ENCODE peak calls at places on chromosomes 1 and 21, in seven cellular contexts. One of them, this sample, is unnamed.

GRCh38 chr21:35154788-35155187 is 105.7 kb upstream of the RUNX1 start:
- DNase-seq in HepG2: no peak
- DNase-seq in H1: no peak
- DNase-seq in K562: peak
- DNase-seq in GM12878: no peak
- DNase-seq in SK-N-SH: no peak
- DNase-seq in GM12891: no peak
- DNase-seq in this sample: no peak

GRCh38 chr1:210072129-210072528 is 134.1 kb downstream of the SYT14 start:
- DNase-seq in HepG2: no peak
- DNase-seq in GM12891: no peak
- DNase-seq in H1: no peak
- DNase-seq in GM12878: no peak
- DNase-seq in SK-N-SH: peak
- DNase-seq in K562: no peak
- DNase-seq in this sample: no peak

GRCh38 chr1:225911207-225912130 is 12.6 kb downstream of the PYCR2 start:
- DNase-seq in H1: peak
- DNase-seq in HepG2: peak
- DNase-seq in GM12891: peak
- DNase-seq in K562: peak
- DNase-seq in SK-N-SH: peak
- DNase-seq in GM12878: no peak
- DNase-seq in this sample: peak

GRCh38 chr1:28579374-28579773 is 12.7 kb upstream of the RAB42 start:
- DNase-seq in GM12891: no peak
- DNase-seq in K562: no peak
- DNase-seq in H1: no peak
- DNase-seq in HepG2: no peak
- DNase-seq in GM12878: no peak
- DNase-seq in SK-N-SH: no peak
- DNase-seq in this sample: no peak

GRCh38 chr1:94092210-94092613 is 28.7 kb downstream of the ABCA4 start:
- DNase-seq in H1: no peak
- DNase-seq in SK-N-SH: peak
- DNase-seq in GM12878: no peak
- DNase-seq in HepG2: no peak
- DNase-seq in GM12891: no peak
- DNase-seq in K562: no peak
- DNase-seq in this sample: no peak

GRCh38 chr1:210232524-210233215 is at the start of gene SERTAD4:
- DNase-seq in H1: peak
- DNase-seq in SK-N-SH: peak
- DNase-seq in K562: no peak
- DNase-seq in GM12891: no peak
- DNase-seq in HepG2: no peak
- DNase-seq in GM12878: no peak
- DNase-seq in this sample: no peak

GRCh38 chr1:234230414-234230862 is 142.8 kb upstream of the COA6 start:
- DNase-seq in H1: no peak
- DNase-seq in SK-N-SH: no peak
- DNase-seq in GM12878: no peak
- DNase-seq in HepG2: no peak
- DNase-seq in K562: no peak
- DNase-seq in GM12891: no peak
- DNase-seq in this sample: no peak

GRCh38 chr1:160124709-160125478 is 9.3 kb downstream of the ATP1A2 start:
- DNase-seq in HepG2: peak
- DNase-seq in H1: no peak
- DNase-seq in SK-N-SH: no peak
- DNase-seq in GM12891: no peak
- DNase-seq in GM12878: no peak
- DNase-seq in K562: no peak
- DNase-seq in this sample: no peak

GRCh38 chr1:205774277-205775014 is 836 bp downstream of the RAB29 start:
- DNase-seq in GM12878: peak
- DNase-seq in H1: peak
- DNase-seq in SK-N-SH: peak
- DNase-seq in K562: peak
- DNase-seq in HepG2: peak
- DNase-seq in GM12891: no peak
- DNase-seq in this sample: no peak

GRCh38 chr1:31648633-31649032 is 4.0 kb upstream of the PEF1 start:
- DNase-seq in GM12878: no peak
- DNase-seq in GM12891: no peak
- DNase-seq in SK-N-SH: no peak
- DNase-seq in K562: no peak
- DNase-seq in HepG2: no peak
- DNase-seq in H1: no peak
- DNase-seq in this sample: no peak

GRCh38 chr1:199669916-199670315 is 357.6 kb upstream of the NR5A2 start:
- DNase-seq in K562: no peak
- DNase-seq in H1: no peak
- DNase-seq in GM12891: no peak
- DNase-seq in GM12878: no peak
- DNase-seq in SK-N-SH: no peak
- DNase-seq in HepG2: no peak
- DNase-seq in this sample: no peak

GRCh38 chr21:35027558-35028450 is 21.3 kb downstream of the RUNX1 start:
- DNase-seq in H1: no peak
- DNase-seq in SK-N-SH: no peak
- DNase-seq in HepG2: no peak
- DNase-seq in GM12878: no peak
- DNase-seq in K562: no peak
- DNase-seq in GM12891: no peak
- DNase-seq in this sample: no peak

GRCh38 chr21:28537371-28538079 is 455.2 kb downstream of the LTN1 start:
- DNase-seq in HepG2: no peak
- DNase-seq in K562: no peak
- DNase-seq in SK-N-SH: no peak
- DNase-seq in H1: no peak
- DNase-seq in GM12878: no peak
- DNase-seq in GM12891: no peak
- DNase-seq in this sample: no peak

GRCh38 chr1:12593621-12594066 is 24.4 kb downstream of the DHRS3 start:
- DNase-seq in HepG2: no peak
- DNase-seq in GM12891: no peak
- DNase-seq in K562: no peak
- DNase-seq in SK-N-SH: no peak
- DNase-seq in GM12878: no peak
- DNase-seq in H1: no peak
- DNase-seq in this sample: no peak

GRCh38 chr1:27660300-27660837 is 11.6 kb downstream of the IFI6 start:
- DNase-seq in GM12878: no peak
- DNase-seq in H1: no peak
- DNase-seq in GM12891: no peak
- DNase-seq in SK-N-SH: no peak
- DNase-seq in K562: peak
- DNase-seq in HepG2: no peak
- DNase-seq in this sample: no peak

GRCh38 chr1:232422098-232422497 is 207.8 kb downstream of the SIPA1L2 start:
- DNase-seq in K562: no peak
- DNase-seq in GM12878: no peak
- DNase-seq in GM12891: no peak
- DNase-seq in SK-N-SH: no peak
- DNase-seq in H1: no peak
- DNase-seq in HepG2: no peak
- DNase-seq in this sample: no peak

GRCh38 chr21:36171741-36172331 is 15.2 kb downstream of the DOP1B start:
- DNase-seq in GM12891: no peak
- DNase-seq in GM12878: no peak
- DNase-seq in H1: no peak
- DNase-seq in HepG2: no peak
- DNase-seq in K562: no peak
- DNase-seq in SK-N-SH: no peak
- DNase-seq in this sample: no peak

GRCh38 chr1:155192346-155193274 is 15.1 kb downstream of the THBS3 start:
- DNase-seq in SK-N-SH: peak
- DNase-seq in HepG2: no peak
- DNase-seq in H1: peak
- DNase-seq in GM12891: no peak
- DNase-seq in K562: peak
- DNase-seq in GM12878: no peak
- DNase-seq in this sample: no peak
- TF ChIP-seq POLR2AphosphoS5 in SK-N-SH: no peak
- TF ChIP-seq POLR2AphosphoS5 in HepG2: no peak
- TF ChIP-seq POLR2AphosphoS5 in H1: no peak
- TF ChIP-seq POLR2AphosphoS5 in GM12891: no peak
- TF ChIP-seq POLR2AphosphoS5 in K562: no peak
- TF ChIP-seq POLR2AphosphoS5 in GM12878: no peak
- TF ChIP-seq POLR2AphosphoS5 in this sample: no peak

GRCh38 chr1:167273027-167273800 is 52.5 kb downstream of the POU2F1 start:
- DNase-seq in K562: no peak
- DNase-seq in HepG2: no peak
- DNase-seq in GM12878: no peak
- DNase-seq in SK-N-SH: no peak
- DNase-seq in GM12891: no peak
- DNase-seq in H1: no peak
- DNase-seq in this sample: no peak
- TF ChIP-seq TAF1 in K562: no peak
- TF ChIP-seq TAF1 in HepG2: no peak
- TF ChIP-seq TAF1 in GM12878: no peak
- TF ChIP-seq TAF1 in SK-N-SH: no peak
- TF ChIP-seq TAF1 in GM12891: no peak
- TF ChIP-seq TAF1 in H1: no peak
- TF ChIP-seq TAF1 in this sample: no peak

GRCh38 chr1:20662110-20662475 is 924 bp upstream of the DDOST start:
- DNase-seq in GM12891: no peak
- DNase-seq in HepG2: no peak
- DNase-seq in K562: no peak
- DNase-seq in GM12878: no peak
- DNase-seq in H1: no peak
- DNase-seq in SK-N-SH: peak
- DNase-seq in this sample: no peak
- TF ChIP-seq POLR2AphosphoS5 in GM12891: no peak
- TF ChIP-seq POLR2AphosphoS5 in HepG2: no peak
- TF ChIP-seq POLR2AphosphoS5 in K562: no peak
- TF ChIP-seq POLR2AphosphoS5 in GM12878: no peak
- TF ChIP-seq POLR2AphosphoS5 in H1: no peak
- TF ChIP-seq POLR2AphosphoS5 in SK-N-SH: no peak
- TF ChIP-seq POLR2AphosphoS5 in this sample: no peak

GRCh38 chr1:64209221-64209620 is 5.8 kb downstream of the UBE2U start:
- DNase-seq in K562: no peak
- DNase-seq in H1: no peak
- DNase-seq in GM12878: no peak
- DNase-seq in HepG2: no peak
- DNase-seq in GM12891: no peak
- DNase-seq in SK-N-SH: no peak
- DNase-seq in this sample: no peak
- TF ChIP-seq TAF1 in K562: no peak
- TF ChIP-seq TAF1 in H1: no peak
- TF ChIP-seq TAF1 in GM12878: no peak
- TF ChIP-seq TAF1 in HepG2: no peak
- TF ChIP-seq TAF1 in GM12891: no peak
- TF ChIP-seq TAF1 in SK-N-SH: no peak
- TF ChIP-seq TAF1 in this sample: no peak